ENCODE peak calls at places on chromosomes 5 and 9, in four cellular contexts. G is lung, K is gastrocnemius medialis, E is thyroid gland. R is an unnamed sample. For H3K27me3 and H3K4me1, the result is how much of the 10 kb centered on the place peaks cover.

GRCh38 chr5:72154076-72154756 is 46.9 kb downstream of the MAP1B start:
- DNase-seq in G (no peak), K (no peak), E (peak), R (no peak)

GRCh38 chr5:81825237-81825636 is 74.3 kb upstream of the SSBP2 start:
- DNase-seq in G (peak), K (peak), E (peak), R (no peak)

GRCh38 chr9:36163049-36163839 is 5.9 kb upstream of the CCIN start:
- DNase-seq in G (no peak), K (no peak), E (peak), R (no peak)

GRCh38 chr9:98625728-98626127 is 83.0 kb downstream of the GABBR2 start:
- DNase-seq in G (no peak), K (no peak), E (no peak), R (no peak)

GRCh38 chr9:134707031-134707680 is 65.6 kb downstream of the COL5A1 start:
- DNase-seq in G (peak), K (no peak), E (peak), R (no peak)

GRCh38 chr9:101026824-101027223 is 1.7 kb upstream of the PLPPR1 start:
- DNase-seq in G (no peak), K (no peak), E (no peak), R (no peak)

GRCh38 chr5:150670961-150671337 is 9.9 kb downstream of the MYOZ3 start:
- DNase-seq in G (no peak), K (no peak), E (no peak), R (no peak)

GRCh38 chr9:73892371-73892770 is 604.8 kb upstream of the RORB start:
- DNase-seq in G (no peak), K (no peak), E (no peak), R (no peak)

GRCh38 chr5:55650391-55650790 is 61.7 kb downstream of the SLC38A9 start:
- DNase-seq in G (no peak), K (no peak), E (no peak), R (no peak)

GRCh38 chr5:43514471-43514815 is 505 bp downstream of the C5orf34 start:
- DNase-seq in G (no peak), K (no peak), E (no peak), R (no peak)

GRCh38 chr5:61631438-61631941 is 299.4 kb downstream of the ZSWIM6 start:
- DNase-seq in G (peak), K (no peak), E (peak), R (no peak)

GRCh38 chr9:138099803-138100598 is 222.4 kb downstream of the CACNA1B start:
- DNase-seq in G (no peak), K (no peak), E (no peak), R (peak)

GRCh38 chr9:69443178-69443577 is 118.2 kb downstream of the ENTREP1 start:
- DNase-seq in G (no peak), K (no peak), E (no peak), R (no peak)

GRCh38 chr5:115749016-115749415 is 67.4 kb downstream of the CDO1 start:
- DNase-seq in G (no peak), K (no peak), E (no peak), R (no peak)

GRCh38 chr9:2014696-2015580 is at the start of gene SMARCA2:
- DNase-seq in G (peak), K (peak), E (peak), R (peak)

GRCh38 chr5:72467421-72467820 is 39.8 kb downstream of the ZNF366 start:
- DNase-seq in G (no peak), K (no peak), E (no peak), R (no peak)

GRCh38 chr5:53032188-53032587 is 43.0 kb downstream of the ITGA2 start:
- DNase-seq in G (no peak), K (no peak), E (no peak), R (no peak)

GRCh38 chr5:125410501-125411162 is 664.2 kb upstream of the ZNF608 start:
- DNase-seq in G (no peak), K (no peak), E (no peak), R (no peak)

GRCh38 chr5:112616812-112617547 is 120.7 kb upstream of the APC start:
- DNase-seq in G (no peak), K (no peak), E (no peak), R (peak)

GRCh38 chr5:88745093-88745696 is 137.8 kb downstream of the MEF2C start:
- DNase-seq in G (no peak), K (peak), E (no peak), R (no peak)

GRCh38 chr9:108474356-108474755 is 381.4 kb downstream of the ACTL7B start:
- DNase-seq in G (no peak), K (no peak), E (no peak), R (no peak)

GRCh38 chr9:68522126-68522525 is 18.6 kb downstream of the TMEM252 start:
- DNase-seq in G (no peak), K (no peak), E (no peak), R (no peak)

GRCh38 chr9:132409828-132410528 is at the start of gene CFAP77:
- DNase-seq in G (no peak), K (no peak), E (peak), R (no peak)
- H3K27me3 ChIP-seq in G (under half), K (half or more), E (under half), R (under half)

GRCh38 chr5:64397552-64397951 is 108.3 kb upstream of the RGS7BP start:
- DNase-seq in G (no peak), K (no peak), E (no peak), R (no peak)
- H3K4me1 ChIP-seq in G (under half), K (under half), E (under half), R (under half)

GRCh38 chr5:530556-530955 is 6.3 kb upstream of the SLC9A3 start:
- DNase-seq in G (no peak), K (no peak), E (no peak), R (no peak)
- H3K27me3 ChIP-seq in G (under half), K (half or more), E (under half), R (under half)

GRCh38 chr9:37206121-37206620 is 85.8 kb downstream of the ZCCHC7 start:
- DNase-seq in G (no peak), K (no peak), E (no peak), R (no peak)
- H3K4me1 ChIP-seq in G (under half), K (under half), E (under half), R (under half)

GRCh38 chr9:131276107-131276888 is at the start of gene FAM78A:
- DNase-seq in G (peak), K (no peak), E (no peak), R (no peak)
- H3K27me3 ChIP-seq in G (under half), K (under half), E (under half), R (under half)

DNA sequence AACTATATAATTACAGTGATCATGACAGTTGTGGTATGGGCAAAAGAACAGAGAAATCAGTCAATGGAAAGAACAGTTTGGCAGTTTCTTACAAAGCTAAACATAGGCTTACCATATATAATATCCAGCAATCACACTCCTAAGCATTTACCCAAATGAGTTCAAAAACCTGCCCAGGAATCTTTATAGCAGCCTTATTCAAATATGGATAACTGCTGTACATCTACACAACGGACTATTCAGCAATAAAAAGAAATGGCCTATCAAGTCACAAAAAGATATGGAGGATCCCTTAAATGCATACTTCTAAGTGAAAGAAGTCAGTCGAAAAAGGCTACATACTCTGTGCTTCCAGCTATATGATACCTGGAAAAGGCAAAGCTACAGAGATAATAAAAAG is 36.6 kb downstream of the ERMP1 start:
- DNase-seq in G (no peak), K (no peak), E (no peak), R (no peak)
- H3K4me1 ChIP-seq in G (under half), K (under half), E (under half), R (under half)

GRCh38 chr5:180375955-180376354 is 22.8 kb upstream of the GFPT2 start:
- DNase-seq in G (no peak), K (no peak), E (no peak), R (no peak)

GRCh38 chr5:180378412-180379344 is 25.5 kb upstream of the GFPT2 start:
- DNase-seq in G (no peak), K (no peak), E (no peak), R (no peak)

GRCh38 chr5:180375291-180375690 is 22.2 kb upstream of the GFPT2 start:
- DNase-seq in G (no peak), K (no peak), E (no peak), R (no peak)

GRCh38 chr5:180377556-180378197 is 24.5 kb upstream of the GFPT2 start:
- DNase-seq in G (no peak), K (no peak), E (no peak), R (no peak)

DNA sequence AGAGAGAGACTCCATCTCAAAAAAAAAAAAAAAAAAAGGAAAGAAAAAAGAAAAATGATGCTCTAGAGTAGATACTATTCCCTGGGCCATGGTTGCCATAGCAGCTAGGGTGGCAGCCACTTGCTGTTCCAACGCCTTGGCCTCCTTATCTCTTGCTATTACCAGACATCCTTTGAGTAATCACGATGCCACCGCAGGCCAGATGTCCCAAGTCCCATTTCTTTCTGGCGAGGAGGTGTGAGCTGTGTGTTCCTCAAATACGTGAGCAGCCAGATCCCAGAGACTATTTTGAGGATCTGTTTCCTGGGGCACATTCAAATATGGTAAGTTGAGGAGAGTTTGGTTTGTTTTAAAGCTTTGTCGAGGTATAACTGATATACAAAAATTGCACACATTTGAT is 23.4 kb upstream of the GFPT2 start:
- DNase-seq in G (no peak), K (no peak), E (no peak), R (no peak)
- H3K27me3 ChIP-seq in G (under half), K (under half), E (under half), R (under half)

GRCh38 chr9:14320272-14321245 is 6.6 kb upstream of the NFIB start:
- DNase-seq in G (no peak), K (peak), E (peak), R (no peak)

GRCh38 chr9:14316574-14317304 is 2.8 kb upstream of the NFIB start:
- DNase-seq in G (no peak), K (no peak), E (peak), R (no peak)

GRCh38 chr9:14321517-14322125 is 7.7 kb upstream of the NFIB start:
- DNase-seq in G (no peak), K (no peak), E (no peak), R (no peak)

GRCh38 chr9:14317667-14318255 is 3.8 kb upstream of the NFIB start:
- DNase-seq in G (no peak), K (no peak), E (no peak), R (no peak)

GRCh38 chr9:14318934-14319513 is 5.1 kb upstream of the NFIB start:
- DNase-seq in G (no peak), K (no peak), E (no peak), R (no peak)
- H3K4me1 ChIP-seq in G (under half), K (half or more), E (under half), R (half or more)

GRCh38 chr5:67515762-67516161 is 319.2 kb upstream of the CD180 start:
- DNase-seq in G (no peak), K (no peak), E (no peak), R (no peak)
- H3K27me3 ChIP-seq in G (under half), K (under half), E (under half), R (under half)

GRCh38 chr5:132195727-132196126 is 31.9 kb downstream of the P4HA2 start:
- DNase-seq in G (peak), K (no peak), E (no peak), R (peak)
- H3K4me1 ChIP-seq in G (under half), K (under half), E (under half), R (under half)